ENCODE peak calls at places on chromosome 17, in ten cellular contexts. One of them, this sample, is unnamed. For H3K4me1, the result is how much of the 10 kb centered on the place peaks cover.

GRCh38 chr17:72284806-72285205 is 164.0 kb downstream of the SOX9 start:
- DNase-seq in CD8-positive, alpha-beta T cell: no peak
- DNase-seq in A549: no peak
- DNase-seq in ascending aorta: no peak
- DNase-seq in prostate gland: no peak
- DNase-seq in PC-3: no peak
- DNase-seq in lung: no peak
- DNase-seq in colonic mucosa: no peak
- DNase-seq in cardiac muscle cell: no peak
- DNase-seq in HCT116: no peak
- DNase-seq in this sample: no peak

GRCh38 chr17:42842286-42842685 is 2.1 kb upstream of the AOC2 start:
- DNase-seq in colonic mucosa: no peak
- DNase-seq in HCT116: no peak
- DNase-seq in prostate gland: no peak
- DNase-seq in cardiac muscle cell: no peak
- DNase-seq in CD8-positive, alpha-beta T cell: no peak
- DNase-seq in ascending aorta: no peak
- DNase-seq in PC-3: no peak
- DNase-seq in lung: no peak
- DNase-seq in A549: no peak
- DNase-seq in this sample: no peak

GRCh38 chr17:72267601-72268000 is 146.8 kb downstream of the SOX9 start:
- DNase-seq in PC-3: no peak
- DNase-seq in lung: no peak
- DNase-seq in CD8-positive, alpha-beta T cell: no peak
- DNase-seq in A549: no peak
- DNase-seq in ascending aorta: no peak
- DNase-seq in HCT116: no peak
- DNase-seq in cardiac muscle cell: peak
- DNase-seq in colonic mucosa: no peak
- DNase-seq in prostate gland: no peak
- DNase-seq in this sample: peak

GRCh38 chr17:65155622-65156021 is 18.5 kb downstream of the RGS9 start:
- DNase-seq in lung: no peak
- DNase-seq in colonic mucosa: no peak
- DNase-seq in PC-3: no peak
- DNase-seq in prostate gland: no peak
- DNase-seq in HCT116: no peak
- DNase-seq in ascending aorta: no peak
- DNase-seq in cardiac muscle cell: no peak
- DNase-seq in A549: no peak
- DNase-seq in CD8-positive, alpha-beta T cell: no peak
- DNase-seq in this sample: no peak

GRCh38 chr17:44108440-44109311 is 14.8 kb downstream of the HDAC5 start:
- DNase-seq in CD8-positive, alpha-beta T cell: no peak
- DNase-seq in ascending aorta: peak
- DNase-seq in A549: peak
- DNase-seq in PC-3: no peak
- DNase-seq in cardiac muscle cell: no peak
- DNase-seq in colonic mucosa: peak
- DNase-seq in prostate gland: peak
- DNase-seq in HCT116: no peak
- DNase-seq in lung: peak
- DNase-seq in this sample: peak

GRCh38 chr17:14306602-14307001 is 5.7 kb downstream of the HS3ST3B1 start:
- DNase-seq in lung: no peak
- DNase-seq in PC-3: no peak
- DNase-seq in cardiac muscle cell: no peak
- DNase-seq in colonic mucosa: no peak
- DNase-seq in A549: no peak
- DNase-seq in ascending aorta: no peak
- DNase-seq in HCT116: no peak
- DNase-seq in prostate gland: no peak
- DNase-seq in CD8-positive, alpha-beta T cell: no peak
- DNase-seq in this sample: no peak

GRCh38 chr17:49972486-49973270 is 3.7 kb downstream of the DLX4 start:
- DNase-seq in prostate gland: no peak
- DNase-seq in HCT116: no peak
- DNase-seq in A549: no peak
- DNase-seq in ascending aorta: no peak
- DNase-seq in colonic mucosa: no peak
- DNase-seq in CD8-positive, alpha-beta T cell: no peak
- DNase-seq in lung: no peak
- DNase-seq in PC-3: no peak
- DNase-seq in cardiac muscle cell: no peak
- DNase-seq in this sample: no peak

GRCh38 chr17:72118588-72119279 is 2.1 kb upstream of the SOX9 start:
- DNase-seq in CD8-positive, alpha-beta T cell: no peak
- DNase-seq in PC-3: peak
- DNase-seq in colonic mucosa: peak
- DNase-seq in cardiac muscle cell: peak
- DNase-seq in ascending aorta: no peak
- DNase-seq in A549: peak
- DNase-seq in HCT116: peak
- DNase-seq in lung: peak
- DNase-seq in prostate gland: peak
- DNase-seq in this sample: peak

GRCh38 chr17:58330544-58330996 is 2.0 kb upstream of the TSPOAP1 start:
- DNase-seq in colonic mucosa: no peak
- DNase-seq in HCT116: no peak
- DNase-seq in CD8-positive, alpha-beta T cell: no peak
- DNase-seq in cardiac muscle cell: no peak
- DNase-seq in A549: no peak
- DNase-seq in PC-3: no peak
- DNase-seq in prostate gland: no peak
- DNase-seq in ascending aorta: no peak
- DNase-seq in lung: no peak
- DNase-seq in this sample: no peak

GRCh38 chr17:50036455-50037320 is 19.2 kb upstream of the ITGA3 start:
- DNase-seq in A549: no peak
- DNase-seq in CD8-positive, alpha-beta T cell: no peak
- DNase-seq in ascending aorta: no peak
- DNase-seq in lung: no peak
- DNase-seq in prostate gland: no peak
- DNase-seq in colonic mucosa: no peak
- DNase-seq in PC-3: no peak
- DNase-seq in HCT116: no peak
- DNase-seq in cardiac muscle cell: no peak
- DNase-seq in this sample: peak

GRCh38 chr17:69961488-69962145 is 113.4 kb upstream of the KCNJ16 start:
- DNase-seq in HCT116: no peak
- DNase-seq in colonic mucosa: no peak
- DNase-seq in prostate gland: peak
- DNase-seq in ascending aorta: no peak
- DNase-seq in PC-3: peak
- DNase-seq in lung: no peak
- DNase-seq in cardiac muscle cell: no peak
- DNase-seq in CD8-positive, alpha-beta T cell: no peak
- DNase-seq in A549: no peak
- DNase-seq in this sample: peak

GRCh38 chr17:77318491-77319210 is 177.9 kb downstream of the SEC14L1 start:
- DNase-seq in prostate gland: no peak
- DNase-seq in ascending aorta: no peak
- DNase-seq in cardiac muscle cell: no peak
- DNase-seq in A549: peak
- DNase-seq in lung: no peak
- DNase-seq in HCT116: no peak
- DNase-seq in PC-3: no peak
- DNase-seq in CD8-positive, alpha-beta T cell: no peak
- DNase-seq in colonic mucosa: no peak
- DNase-seq in this sample: peak

GRCh38 chr17:7710341-7710740 is 5.3 kb downstream of the EFNB3 start:
- DNase-seq in HCT116: no peak
- DNase-seq in A549: no peak
- DNase-seq in PC-3: no peak
- DNase-seq in CD8-positive, alpha-beta T cell: no peak
- DNase-seq in lung: no peak
- DNase-seq in prostate gland: no peak
- DNase-seq in cardiac muscle cell: no peak
- DNase-seq in ascending aorta: no peak
- DNase-seq in colonic mucosa: no peak
- DNase-seq in this sample: no peak

GRCh38 chr17:7707446-7707845 is 2.4 kb downstream of the EFNB3 start:
- DNase-seq in HCT116: no peak
- DNase-seq in colonic mucosa: no peak
- DNase-seq in ascending aorta: no peak
- DNase-seq in cardiac muscle cell: no peak
- DNase-seq in lung: no peak
- DNase-seq in prostate gland: no peak
- DNase-seq in PC-3: no peak
- DNase-seq in A549: no peak
- DNase-seq in CD8-positive, alpha-beta T cell: no peak
- DNase-seq in this sample: no peak

GRCh38 chr17:7706631-7707354 is 1.8 kb downstream of the EFNB3 start:
- DNase-seq in ascending aorta: no peak
- DNase-seq in lung: no peak
- DNase-seq in A549: no peak
- DNase-seq in HCT116: no peak
- DNase-seq in prostate gland: no peak
- DNase-seq in cardiac muscle cell: no peak
- DNase-seq in colonic mucosa: no peak
- DNase-seq in CD8-positive, alpha-beta T cell: no peak
- DNase-seq in PC-3: no peak
- DNase-seq in this sample: no peak

GRCh38 chr17:7707858-7708750 is 3.1 kb downstream of the EFNB3 start:
- DNase-seq in prostate gland: no peak
- DNase-seq in HCT116: no peak
- DNase-seq in lung: no peak
- DNase-seq in ascending aorta: no peak
- DNase-seq in CD8-positive, alpha-beta T cell: no peak
- DNase-seq in cardiac muscle cell: no peak
- DNase-seq in A549: no peak
- DNase-seq in colonic mucosa: no peak
- DNase-seq in PC-3: no peak
- DNase-seq in this sample: no peak

GRCh38 chr17:7709031-7709430 is 4.0 kb downstream of the EFNB3 start:
- DNase-seq in CD8-positive, alpha-beta T cell: no peak
- DNase-seq in ascending aorta: no peak
- DNase-seq in PC-3: no peak
- DNase-seq in cardiac muscle cell: no peak
- DNase-seq in prostate gland: no peak
- DNase-seq in colonic mucosa: no peak
- DNase-seq in lung: no peak
- DNase-seq in HCT116: no peak
- DNase-seq in A549: no peak
- DNase-seq in this sample: no peak
- H3K27ac ChIP-seq in CD8-positive, alpha-beta T cell: no peak
- H3K27ac ChIP-seq in ascending aorta: no peak
- H3K27ac ChIP-seq in PC-3: no peak
- H3K27ac ChIP-seq in cardiac muscle cell: no peak
- H3K27ac ChIP-seq in prostate gland: no peak
- H3K27ac ChIP-seq in colonic mucosa: no peak
- H3K27ac ChIP-seq in lung: no peak
- H3K27ac ChIP-seq in HCT116: no peak
- H3K27ac ChIP-seq in A549: no peak
- H3K27ac ChIP-seq in this sample: no peak

GRCh38 chr17:17088511-17089205 is 46.4 kb downstream of the MPRIP start:
- DNase-seq in cardiac muscle cell: no peak
- DNase-seq in prostate gland: no peak
- DNase-seq in CD8-positive, alpha-beta T cell: no peak
- DNase-seq in A549: no peak
- DNase-seq in colonic mucosa: no peak
- DNase-seq in PC-3: no peak
- DNase-seq in ascending aorta: no peak
- DNase-seq in lung: no peak
- DNase-seq in HCT116: no peak
- DNase-seq in this sample: no peak
- H3K4me1 ChIP-seq in cardiac muscle cell: under half
- H3K4me1 ChIP-seq in prostate gland: under half
- H3K4me1 ChIP-seq in CD8-positive, alpha-beta T cell: under half
- H3K4me1 ChIP-seq in A549: half or more
- H3K4me1 ChIP-seq in colonic mucosa: under half
- H3K4me1 ChIP-seq in PC-3: under half
- H3K4me1 ChIP-seq in ascending aorta: under half
- H3K4me1 ChIP-seq in lung: under half
- H3K4me1 ChIP-seq in HCT116: under half
- H3K4me1 ChIP-seq in this sample: under half

GRCh38 chr17:11031787-11032186 is 193.9 kb upstream of the PIRT start:
- DNase-seq in PC-3: no peak
- DNase-seq in lung: no peak
- DNase-seq in cardiac muscle cell: no peak
- DNase-seq in colonic mucosa: no peak
- DNase-seq in CD8-positive, alpha-beta T cell: no peak
- DNase-seq in ascending aorta: no peak
- DNase-seq in HCT116: no peak
- DNase-seq in A549: peak
- DNase-seq in prostate gland: no peak
- DNase-seq in this sample: no peak

GRCh38 chr17:11023639-11024479 is 186.0 kb upstream of the PIRT start:
- DNase-seq in cardiac muscle cell: no peak
- DNase-seq in CD8-positive, alpha-beta T cell: no peak
- DNase-seq in PC-3: no peak
- DNase-seq in colonic mucosa: no peak
- DNase-seq in HCT116: no peak
- DNase-seq in prostate gland: no peak
- DNase-seq in A549: no peak
- DNase-seq in lung: no peak
- DNase-seq in ascending aorta: no peak
- DNase-seq in this sample: no peak

GRCh38 chr17:11026903-11027302 is 189.0 kb upstream of the PIRT start:
- DNase-seq in CD8-positive, alpha-beta T cell: no peak
- DNase-seq in ascending aorta: no peak
- DNase-seq in lung: no peak
- DNase-seq in colonic mucosa: no peak
- DNase-seq in A549: no peak
- DNase-seq in cardiac muscle cell: no peak
- DNase-seq in PC-3: no peak
- DNase-seq in HCT116: no peak
- DNase-seq in prostate gland: no peak
- DNase-seq in this sample: no peak

DNA sequence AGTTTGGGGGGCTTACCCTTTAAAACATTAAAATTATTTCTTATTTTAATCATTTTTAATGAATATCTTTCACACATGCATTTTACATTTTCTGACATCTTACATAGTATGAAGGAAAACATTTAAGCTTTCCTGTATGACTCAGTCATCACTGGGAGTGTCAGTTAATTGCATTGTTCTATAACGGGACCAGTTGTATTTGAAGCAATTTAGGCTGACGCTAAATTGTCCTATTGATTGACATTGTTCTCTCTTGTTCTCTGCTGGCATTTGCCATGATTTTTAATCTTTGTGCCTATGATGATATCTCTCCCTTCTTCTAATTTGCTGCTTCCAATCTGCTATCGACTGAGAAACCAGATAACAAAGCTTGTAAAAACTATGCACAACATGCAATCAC is 190.5 kb upstream of the PIRT start:
- DNase-seq in HCT116: no peak
- DNase-seq in CD8-positive, alpha-beta T cell: no peak
- DNase-seq in colonic mucosa: no peak
- DNase-seq in ascending aorta: no peak
- DNase-seq in PC-3: no peak
- DNase-seq in prostate gland: no peak
- DNase-seq in A549: no peak
- DNase-seq in lung: no peak
- DNase-seq in cardiac muscle cell: no peak
- DNase-seq in this sample: no peak
- H3K27ac ChIP-seq in HCT116: no peak
- H3K27ac ChIP-seq in CD8-positive, alpha-beta T cell: no peak
- H3K27ac ChIP-seq in colonic mucosa: no peak
- H3K27ac ChIP-seq in ascending aorta: no peak
- H3K27ac ChIP-seq in PC-3: no peak
- H3K27ac ChIP-seq in prostate gland: no peak
- H3K27ac ChIP-seq in A549: no peak
- H3K27ac ChIP-seq in lung: no peak
- H3K27ac ChIP-seq in cardiac muscle cell: no peak
- H3K27ac ChIP-seq in this sample: no peak

GRCh38 chr17:81428121-81428515 is 32.9 kb downstream of the BAHCC1 start:
- DNase-seq in colonic mucosa: no peak
- DNase-seq in lung: no peak
- DNase-seq in CD8-positive, alpha-beta T cell: no peak
- DNase-seq in HCT116: no peak
- DNase-seq in ascending aorta: no peak
- DNase-seq in cardiac muscle cell: no peak
- DNase-seq in prostate gland: no peak
- DNase-seq in PC-3: peak
- DNase-seq in A549: no peak
- DNase-seq in this sample: no peak
- H3K4me1 ChIP-seq in colonic mucosa: under half
- H3K4me1 ChIP-seq in lung: under half
- H3K4me1 ChIP-seq in CD8-positive, alpha-beta T cell: under half
- H3K4me1 ChIP-seq in HCT116: under half
- H3K4me1 ChIP-seq in ascending aorta: half or more
- H3K4me1 ChIP-seq in cardiac muscle cell: under half
- H3K4me1 ChIP-seq in prostate gland: under half
- H3K4me1 ChIP-seq in PC-3: under half
- H3K4me1 ChIP-seq in A549: half or more
- H3K4me1 ChIP-seq in this sample: half or more

This sample was measured in thyroid gland.